ENCODE peak calls at places on chromosomes 13 and 19, in nine cellular contexts. U is EH, Y is hippocampal formation, I is AG09309, S is HepG2, X is ELR, O is Daoy, N is caudate nucleus, F is fibroblast of villous mesenchyme. M is an unnamed sample.

GRCh38 chr19:49862411-49863253 is 4.7 kb downstream of the PNKP start:
- DNase-seq in U (no peak), Y (no peak), I (no peak), S (peak), X (no peak), O (no peak), N (no peak), F (no peak), M (no peak)

GRCh38 chr13:94708031-94708571 is 4.2 kb downstream of the SOX21 start:
- DNase-seq in U (no peak), Y (peak), I (no peak), S (no peak), X (no peak), O (peak), N (peak), F (no peak), M (peak)

GRCh38 chr19:1509589-1510441 is 3.0 kb downstream of the ADAMTSL5 start:
- DNase-seq in U (no peak), Y (no peak), I (no peak), S (no peak), X (no peak), O (no peak), N (no peak), F (no peak), M (no peak)

GRCh38 chr19:47423203-47423882 is 4.0 kb upstream of the MEIS3 start:
- DNase-seq in U (no peak), Y (no peak), I (no peak), S (no peak), X (no peak), O (no peak), N (no peak), F (no peak), M (no peak)

GRCh38 chr19:6424190-6424938 is at the start of gene KHSRP:
- DNase-seq in U (peak), Y (no peak), I (no peak), S (no peak), X (peak), O (peak), N (no peak), F (no peak), M (no peak)

GRCh38 chr19:41189425-41190065 is 3.5 kb upstream of the CYP2S1 start:
- DNase-seq in U (no peak), Y (no peak), I (no peak), S (no peak), X (no peak), O (no peak), N (no peak), F (peak), M (no peak)

GRCh38 chr13:36891752-36892151 is 28.3 kb downstream of the SMAD9 start:
- DNase-seq in U (peak), Y (no peak), I (no peak), S (no peak), X (no peak), O (no peak), N (no peak), F (peak), M (no peak)

GRCh38 chr19:38869836-38870607 is 8.1 kb downstream of the RINL start:
- DNase-seq in U (peak), Y (peak), I (no peak), S (no peak), X (peak), O (peak), N (peak), F (peak), M (peak)

GRCh38 chr13:31012285-31013024 is 80.0 kb downstream of the TEX26 start:
- DNase-seq in U (peak), Y (no peak), I (no peak), S (peak), X (peak), O (peak), N (no peak), F (peak), M (no peak)

M was measured in nucleus accumbens.